ENCODE peak calls at places on chromosomes 16 and 17, in eight cellular contexts. D is sigmoid colon; O is RWPE2; M is GM12878; K is left ventricle myocardium inferior; T is body of pancreas; A is lung; N is CD8-positive, alpha-beta T cell. C is an unnamed sample. For H3K4me1 and H3K36me3, the result is how much of the 10 kb centered on the place peaks cover.

GRCh38 chr16:10981697-10982216 is 37.4 kb downstream of the CLEC16A start:
- DNase-seq in D (no peak), A (no peak), O (no peak), M (no peak), T (no peak), K (no peak), N (peak), C (no peak)

GRCh38 chr16:66927918-66928649 is 2.7 kb upstream of the RRAD start:
- DNase-seq in K (no peak), O (no peak), A (no peak), M (no peak), N (no peak), T (no peak), D (no peak), C (no peak)

GRCh38 chr17:43983515-43984411 is 20.7 kb upstream of the NAGS start:
- DNase-seq in K (no peak), M (no peak), D (peak), N (no peak), O (no peak), T (peak), A (no peak), C (no peak)

GRCh38 chr17:77959926-77960521 is 1.5 kb downstream of the TNRC6C start:
- DNase-seq in O (no peak), M (no peak), N (peak), A (no peak), K (no peak), D (no peak), T (no peak), C (no peak)

GRCh38 chr16:734981-735881 is 5.6 kb downstream of the CIAO3 start:
- DNase-seq in M (no peak), N (peak), A (no peak), K (no peak), D (no peak), O (peak), T (no peak), C (no peak)

GRCh38 chr17:65446838-65447526 is 114.5 kb downstream of the AXIN2 start:
- DNase-seq in O (no peak), D (no peak), K (no peak), N (no peak), A (no peak), M (no peak), T (no peak), C (no peak)

GRCh38 chr16:3022208-3022696 is 1.5 kb downstream of the HCFC1R1 start:
- DNase-seq in K (peak), T (peak), O (peak), N (peak), D (peak), M (no peak), A (peak), C (peak)

GRCh38 chr17:18851206-18851605 is 6.7 kb upstream of the PRPSAP2 start:
- DNase-seq in T (no peak), D (no peak), M (no peak), O (no peak), N (no peak), A (no peak), K (no peak), C (no peak)

GRCh38 chr17:3885970-3886369 is 6.9 kb downstream of the CAMKK1 start:
- DNase-seq in A (no peak), K (no peak), T (no peak), N (no peak), M (no peak), D (no peak), O (no peak), C (no peak)

GRCh38 chr17:8991514-8992285 is 26.2 kb upstream of the PIK3R5 start:
- DNase-seq in D (peak), A (peak), K (peak), O (no peak), M (no peak), T (peak), N (peak), C (no peak)

DNA sequence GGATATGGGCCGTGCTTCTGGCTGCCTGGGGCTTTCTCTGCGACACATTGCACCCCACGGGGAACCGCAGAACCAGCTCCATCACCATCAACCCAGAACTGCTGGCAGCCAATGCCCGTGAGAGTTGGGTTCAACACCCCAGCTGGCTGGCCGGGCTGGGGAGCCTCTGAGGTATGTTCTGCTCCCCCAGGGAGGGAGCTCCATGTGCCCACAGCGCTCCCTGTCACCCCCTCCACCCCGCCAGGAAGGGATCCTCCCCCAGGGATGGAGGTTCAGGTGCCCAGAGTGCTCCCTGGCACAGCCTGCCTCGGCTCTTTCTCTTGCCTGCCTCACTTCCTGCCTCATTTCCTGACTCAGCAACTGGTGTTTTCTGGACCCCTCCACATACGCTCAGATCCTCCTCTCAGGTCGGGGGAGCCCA is 24.2 kb upstream of the MPRIP start:
- DNase-seq in K (no peak), N (no peak), D (peak), O (peak), M (no peak), A (no peak), T (no peak), C (no peak)
- H3K4me1 ChIP-seq in K (under half), N (under half), D (under half), O (half or more), M (under half), A (under half), T (half or more), C (under half)

GRCh38 chr16:21167929-21168602 is 9.6 kb downstream of the LDAF1 start:
- DNase-seq in M (no peak), N (no peak), D (no peak), T (no peak), K (no peak), O (no peak), A (no peak), C (no peak)
- TF ChIP-seq CTCF in M (no peak), N (no peak), D (no peak), T (no peak), K (no peak), O (no peak), A (no peak), C (no peak)

DNA sequence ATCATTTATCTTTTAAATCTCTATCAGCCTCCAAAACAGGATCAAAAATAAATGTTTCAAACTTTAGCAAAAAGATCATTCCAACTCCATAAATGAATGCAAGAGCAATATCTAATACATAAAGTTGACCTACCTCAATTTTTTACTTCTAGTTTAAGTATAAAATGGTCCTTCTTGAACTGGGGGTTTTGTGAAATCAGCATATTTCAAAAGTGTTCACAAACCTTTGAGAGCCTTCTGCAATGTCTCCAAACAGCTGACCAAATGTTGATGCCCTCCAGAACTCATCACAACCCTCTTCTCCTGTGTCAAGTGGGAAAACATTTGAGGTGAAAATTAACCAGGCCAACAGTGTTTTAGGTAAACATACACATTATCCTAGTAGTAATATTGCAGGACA is 7.7 kb downstream of the MED1 start:
- DNase-seq in M (no peak), N (no peak), A (no peak), K (no peak), O (no peak), T (no peak), D (no peak), C (no peak)
- H3K36me3 ChIP-seq in M (under half), N (under half), A (under half), K (half or more), O (half or more), T (under half), D (under half), C (half or more)

GRCh38 chr17:2083613-2084128 is 28.8 kb downstream of the HIC1 start:
- DNase-seq in M (peak), D (no peak), K (no peak), T (peak), A (peak), N (no peak), O (no peak), C (no peak)
- H3K4me1 ChIP-seq in M (half or more), D (half or more), K (half or more), T (under half), A (under half), N (under half), O (under half), C (under half)

GRCh38 chr17:7887038-7887481 is 1.5 kb upstream of the CHD3 start:
- DNase-seq in N (no peak), T (no peak), K (no peak), O (no peak), D (no peak), A (no peak), M (no peak), C (no peak)

GRCh38 chr17:7888184-7888920 is at the start of gene CHD3:
- DNase-seq in T (peak), D (no peak), A (peak), N (peak), M (no peak), O (no peak), K (no peak), C (no peak)

GRCh38 chr17:7887482-7888183 is 956 bp upstream of the CHD3 start:
- DNase-seq in A (peak), N (peak), K (peak), T (peak), M (peak), D (peak), O (peak), C (peak)

GRCh38 chr17:7886227-7887037 is 2.2 kb upstream of the CHD3 start:
- DNase-seq in O (no peak), D (peak), K (no peak), T (peak), N (peak), A (peak), M (no peak), C (no peak)

GRCh38 chr17:7889166-7889584 is 586 bp downstream of the CHD3 start:
- DNase-seq in O (peak), K (peak), D (peak), M (no peak), N (no peak), A (peak), T (peak), C (peak)
- TF ChIP-seq CTCF in O (peak), K (peak), D (peak), M (no peak), N (no peak), A (peak), T (peak), C (peak)